ENCODE peak calls at places on chromosomes 4 and X, in four cellular contexts. I is ovary, K is SK-N-SH, Y is cardiac muscle cell. M is an unnamed sample.
A peak's percentile ranks its signal among the peaks of the same experiment; 100 is the strongest.

GRCh38 chr4:181870326-181870725 is 372.9 kb upstream of the TENM3 start:
- DNase-seq in I (no peak), K (no peak), Y (no peak), M (no peak)

GRCh38 chr4:107283587-107284559 is 247.8 kb upstream of the DKK2 start:
- DNase-seq in I (no peak), K (peak; percentile 27), Y (peak; percentile 69), M (no peak)

GRCh38 chrX:6694977-6695376 is 160.1 kb upstream of the VCX3A start:
- DNase-seq in I (no peak), K (no peak), Y (no peak), M (no peak)

GRCh38 chr4:126604273-126604867 is 1028.4 kb upstream of the INTU start:
- DNase-seq in I (no peak), K (peak; percentile 53), Y (peak; percentile 65), M (no peak)

GRCh38 chr4:121122661-121123060 is 41.5 kb downstream of the TNIP3 start:
- DNase-seq in I (no peak), K (no peak), Y (peak; percentile 27), M (no peak)

GRCh38 chr4:123833156-123833555 is 436.6 kb downstream of the SPRY1 start:
- DNase-seq in I (no peak), K (no peak), Y (no peak), M (no peak)

GRCh38 chr4:133147922-133148689 is 988 bp upstream of the PCDH10 start:
- DNase-seq in I (peak; percentile 42), K (peak; percentile 46), Y (peak; percentile 72), M (no peak)

GRCh38 chr4:156824451-156825060 is 147.0 kb downstream of the PDGFC start:
- DNase-seq in I (no peak), K (no peak), Y (no peak), M (no peak)

GRCh38 chrX:113790987-113791386 is 792.9 kb upstream of the HTR2C start:
- DNase-seq in I (no peak), K (no peak), Y (no peak), M (no peak)

GRCh38 chr4:1326751-1327525 is 20.1 kb upstream of the UVSSA start:
- DNase-seq in I (no peak), K (no peak), Y (no peak), M (peak; percentile 16)

GRCh38 chr4:139770361-139770760 is 104.7 kb downstream of the MGST2 start:
- DNase-seq in I (no peak), K (no peak), Y (no peak), M (peak; percentile 70)

GRCh38 chrX:3124041-3124440 is 82.8 kb downstream of the ARSF start:
- DNase-seq in I (no peak), K (no peak), Y (peak; percentile 18), M (no peak)

GRCh38 chr4:112172180-112172579 is 26.9 kb downstream of the FAM241A start:
- DNase-seq in I (no peak), K (no peak), Y (no peak), M (no peak)

GRCh38 chr4:6288342-6288741 is 18.7 kb downstream of the WFS1 start:
- DNase-seq in I (peak; percentile 11), K (no peak), Y (no peak), M (no peak)

GRCh38 chr4:6290769-6291547 is 21.3 kb downstream of the WFS1 start:
- DNase-seq in I (no peak), K (no peak), Y (no peak), M (no peak)

GRCh38 chr4:6290256-6290655 is 20.6 kb downstream of the WFS1 start:
- DNase-seq in I (no peak), K (no peak), Y (no peak), M (no peak)

GRCh38 chr4:6288871-6289270 is 19.2 kb downstream of the WFS1 start:
- DNase-seq in I (no peak), K (no peak), Y (no peak), M (no peak)

DNA sequence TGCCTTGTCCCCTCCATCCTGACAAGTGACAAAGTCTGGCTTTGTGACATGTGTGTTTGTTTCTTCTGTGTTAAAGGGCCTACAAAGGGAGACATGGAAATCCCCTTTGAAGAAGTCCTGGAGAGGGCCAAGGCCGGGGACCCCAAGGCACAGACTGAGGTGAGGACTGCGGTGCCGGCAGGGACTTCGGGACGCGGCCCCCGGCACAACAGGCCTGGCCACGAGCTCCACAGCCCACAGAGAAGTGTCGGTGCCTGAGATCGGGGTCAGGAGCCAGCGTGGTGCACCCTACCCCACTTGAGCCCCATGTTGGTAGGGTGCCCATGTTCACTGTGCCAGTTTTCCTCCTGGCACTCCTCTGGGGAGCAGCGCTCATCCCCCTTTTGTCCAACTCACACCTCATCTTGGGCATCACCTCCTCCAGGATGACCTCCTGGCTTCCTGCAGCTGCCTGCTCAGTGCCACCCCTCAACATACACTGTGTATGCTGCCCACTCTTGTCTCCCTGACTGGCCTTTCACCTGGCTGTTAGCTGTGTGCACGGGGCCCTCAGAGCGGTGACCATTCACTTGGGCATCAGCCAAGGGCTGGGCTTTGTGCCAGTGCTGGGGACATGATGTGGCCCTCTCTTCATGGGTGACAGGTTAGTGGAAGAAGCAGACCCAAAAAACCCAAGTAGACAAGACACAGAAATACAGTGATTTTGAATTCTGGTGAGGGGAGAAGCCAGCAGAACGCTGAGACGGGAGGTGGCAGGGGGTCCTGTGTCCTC is 17.6 kb downstream of the WFS1 start:
- DNase-seq in I (peak; percentile 20), K (no peak), Y (no peak), M (no peak)
- H3K36me3 ChIP-seq in I (peaks cover 3% of the 10 kb centered on the region), K (no peaks in the 10 kb centered on the region), Y (peaks cover 6% of the 10 kb centered on the region), M (peaks cover 59% of the 10 kb centered on the region)

GRCh38 chr4:76708986-76709385 is 189.0 kb downstream of the SOWAHB start:
- DNase-seq in I (no peak), K (no peak), Y (no peak), M (no peak)
- H3K36me3 ChIP-seq in I (no peaks in the 10 kb centered on the region), K (peaks cover 38% of the 10 kb centered on the region), Y (peaks cover 16% of the 10 kb centered on the region), M (peaks cover 11% of the 10 kb centered on the region)

DNA sequence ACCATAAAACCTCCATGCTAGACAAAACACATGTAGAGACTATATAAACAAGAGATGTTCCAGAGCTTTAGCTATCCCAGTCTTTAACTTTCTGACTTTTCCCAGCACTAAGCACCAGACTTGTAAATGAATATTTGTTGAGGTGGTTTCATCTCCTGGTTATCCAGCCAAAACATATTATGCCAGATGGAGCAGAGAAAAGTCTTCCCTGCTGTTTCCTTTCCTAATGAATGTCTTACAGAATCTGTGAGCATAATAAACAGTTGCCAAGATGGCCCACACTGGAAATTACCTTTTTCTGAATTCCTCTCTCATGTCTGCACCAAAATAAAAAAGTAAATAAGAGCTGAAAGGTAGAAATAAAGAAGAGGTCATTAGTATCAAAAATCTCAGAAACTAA is 159.2 kb downstream of the TECRL start:
- DNase-seq in I (no peak), K (no peak), Y (no peak), M (no peak)
- H3K36me3 ChIP-seq in I (no peaks in the 10 kb centered on the region), K (no peaks in the 10 kb centered on the region), Y (no peaks in the 10 kb centered on the region), M (no peaks in the 10 kb centered on the region)

DNA sequence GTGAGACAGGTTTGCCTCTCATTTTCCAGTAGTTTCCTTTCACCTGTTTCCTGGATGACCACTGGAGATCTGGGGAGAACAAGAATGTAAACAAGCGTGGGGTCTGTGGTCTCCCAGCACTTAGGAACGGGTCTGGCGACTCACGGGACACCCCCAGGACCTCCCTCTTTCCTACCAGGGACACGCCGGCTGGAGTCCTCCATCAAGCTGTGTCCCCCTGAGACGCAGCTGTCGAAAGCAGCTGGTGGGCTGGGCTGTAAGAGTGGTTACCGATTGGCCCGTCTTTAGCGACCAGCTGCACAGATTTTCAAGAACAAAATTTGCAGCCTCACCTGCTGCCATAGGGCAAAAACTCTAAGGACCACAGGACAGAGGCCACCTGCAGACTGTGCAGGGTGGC is 11.9 kb downstream of the LRPAP1 start:
- DNase-seq in I (no peak), K (no peak), Y (no peak), M (no peak)
- H3K36me3 ChIP-seq in I (peaks cover 2% of the 10 kb centered on the region), K (no peaks in the 10 kb centered on the region), Y (peaks cover 35% of the 10 kb centered on the region), M (peaks cover 7% of the 10 kb centered on the region)

DNA sequence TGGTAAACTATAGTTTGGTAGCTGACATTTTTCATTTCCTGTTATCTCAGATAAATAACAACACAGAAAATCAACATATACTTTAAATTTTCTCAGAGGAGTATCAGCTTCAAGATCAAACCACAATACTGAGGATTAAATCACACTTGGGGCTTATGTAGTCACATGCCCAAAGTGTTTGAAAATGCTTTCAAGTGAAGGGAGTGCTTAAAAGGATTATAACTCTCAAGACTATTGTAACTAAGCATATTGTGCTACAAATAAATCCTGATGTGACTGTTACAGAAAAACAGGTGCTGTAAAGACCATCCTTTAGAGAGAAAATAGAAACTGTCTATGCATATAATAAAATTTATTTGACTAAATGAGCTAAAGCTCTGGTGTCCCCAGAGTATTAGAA is 887.6 kb downstream of the ADGRL3 start:
- DNase-seq in I (no peak), K (no peak), Y (no peak), M (no peak)
- H3K36me3 ChIP-seq in I (no peaks in the 10 kb centered on the region), K (no peaks in the 10 kb centered on the region), Y (no peaks in the 10 kb centered on the region), M (no peaks in the 10 kb centered on the region)